ENCODE peak calls at places on chromosomes 4 and X, in nine cellular contexts. A is PC-3, C is sigmoid colon, J is A549, U is fibroblast of pulmonary artery, T is BE2C, V is MM.1S, F is AG09309, Y is mucosa of descending colon. O is an unnamed sample.

GRCh38 chrX:119168104-119168503 is 40.5 kb upstream of the KIAA1210 start:
- DNase-seq in Y (no peak), F (no peak), C (no peak), T (no peak), V (no peak), U (no peak), J (no peak), A (no peak), O (no peak)

GRCh38 chrX:129738466-129739308 is at the start of gene XPNPEP2:
- DNase-seq in F (no peak), V (no peak), J (no peak), A (no peak), C (peak), T (peak), U (peak), Y (no peak), O (no peak)

GRCh38 chr4:41976775-41977516 is 4.6 kb upstream of the DCAF4L1 start:
- DNase-seq in U (no peak), V (no peak), J (no peak), F (no peak), T (no peak), A (no peak), Y (no peak), C (no peak), O (no peak)

GRCh38 chrX:125004799-125005198 is 314.9 kb upstream of the TEX13C start:
- DNase-seq in A (peak), V (no peak), U (no peak), Y (no peak), J (no peak), T (no peak), C (no peak), F (no peak), O (peak)

GRCh38 chrX:131746491-131746968 is 202.7 kb downstream of the OR13H1 start:
- DNase-seq in J (peak), F (no peak), A (peak), V (peak), C (peak), Y (peak), U (no peak), T (peak), O (no peak)

GRCh38 chr4:15794905-15795304 is 16.8 kb downstream of the CD38 start:
- DNase-seq in T (no peak), U (peak), F (no peak), V (no peak), A (no peak), J (no peak), Y (no peak), C (no peak), O (no peak)

GRCh38 chr4:38207110-38207457 is 246.9 kb downstream of the PTTG2 start:
- DNase-seq in J (no peak), A (no peak), U (no peak), V (no peak), F (no peak), Y (no peak), T (no peak), C (no peak), O (no peak)

GRCh38 chr4:42306221-42307109 is 90.8 kb upstream of the SHISA3 start:
- DNase-seq in A (no peak), F (no peak), J (no peak), T (peak), U (peak), V (no peak), Y (no peak), C (peak), O (no peak)

GRCh38 chr4:16011173-16011572 is 48.2 kb upstream of the FGFBP2 start:
- DNase-seq in T (no peak), V (no peak), A (no peak), J (no peak), U (no peak), F (no peak), Y (no peak), C (no peak), O (no peak)

GRCh38 chr4:154982187-154983047 is 201.3 kb downstream of the RBM46 start:
- DNase-seq in Y (no peak), U (peak), V (peak), A (peak), T (peak), C (no peak), J (peak), F (no peak), O (no peak)

GRCh38 chr4:100736651-100737450 is 219.0 kb upstream of the EMCN start:
- DNase-seq in A (peak), Y (no peak), V (peak), U (peak), T (no peak), C (no peak), J (no peak), F (peak), O (peak)

GRCh38 chr4:122762520-122762919 is 30.0 kb downstream of the BBS12 start:
- DNase-seq in V (no peak), T (no peak), C (no peak), U (no peak), J (no peak), Y (no peak), A (no peak), F (no peak), O (no peak)

GRCh38 chr4:137000432-137000831 is 531.9 kb downstream of the PCDH18 start:
- DNase-seq in J (no peak), V (no peak), F (no peak), C (no peak), A (no peak), U (no peak), T (no peak), Y (peak), O (no peak)

GRCh38 chr4:65669008-65669971 is 999 bp downstream of the EPHA5 start:
- DNase-seq in Y (no peak), A (peak), C (peak), V (no peak), T (peak), U (peak), J (no peak), F (no peak), O (no peak)

GRCh38 chrX:71212536-71212935 is 10.5 kb upstream of the GJB1 start:
- DNase-seq in F (no peak), V (no peak), Y (no peak), C (no peak), A (peak), J (no peak), U (no peak), T (no peak), O (no peak)

GRCh38 chrX:24694825-24695224 is 1.1 kb downstream of the POLA1 start:
- DNase-seq in A (no peak), J (no peak), F (no peak), Y (no peak), U (peak), T (no peak), C (no peak), V (no peak), O (no peak)

GRCh38 chr4:145177511-145177905 is 2.9 kb downstream of the OTUD4 start:
- DNase-seq in Y (no peak), C (no peak), A (peak), F (no peak), T (no peak), U (peak), J (no peak), V (no peak), O (no peak)

GRCh38 chr4:16037901-16038300 is 45.9 kb downstream of the PROM1 start:
- DNase-seq in V (no peak), C (no peak), J (no peak), F (no peak), Y (no peak), A (no peak), T (no peak), U (no peak), O (no peak)

GRCh38 chr4:113114884-113115283 is 65.4 kb downstream of the ANK2 start:
- DNase-seq in Y (no peak), T (no peak), F (no peak), J (no peak), C (no peak), V (no peak), U (no peak), A (no peak), O (no peak)

GRCh38 chr4:144343143-144343755 is 202.7 kb upstream of the GYPA start:
- DNase-seq in C (no peak), A (no peak), V (no peak), Y (no peak), U (no peak), F (no peak), T (no peak), J (no peak), O (no peak)

GRCh38 chr4:41693629-41694028 is 54.9 kb downstream of the PHOX2B start:
- DNase-seq in F (peak), A (peak), V (peak), T (peak), U (peak), J (peak), C (no peak), Y (no peak), O (no peak)

GRCh38 chr4:183618681-183619080 is 40.3 kb downstream of the RWDD4 start:
- DNase-seq in F (no peak), U (no peak), V (no peak), T (no peak), Y (no peak), J (no peak), A (no peak), C (no peak), O (peak)

GRCh38 chrX:76148011-76148665 is 24.7 kb upstream of the PBDC1 start:
- DNase-seq in C (no peak), V (peak), A (peak), U (peak), Y (no peak), F (no peak), T (no peak), J (no peak), O (no peak)

GRCh38 chr4:88533937-88534750 is 10.6 kb upstream of the PYURF start:
- DNase-seq in C (no peak), T (no peak), U (peak), A (peak), J (no peak), Y (no peak), F (peak), V (no peak), O (no peak)

GRCh38 chr4:120633810-120634209 is 288.7 kb downstream of the PRDM5 start:
- DNase-seq in U (no peak), A (no peak), Y (no peak), C (no peak), V (no peak), T (no peak), J (no peak), F (no peak), O (no peak)

GRCh38 chr4:140250989-140251552 is 97.1 kb upstream of the MAML3 start:
- DNase-seq in Y (no peak), V (no peak), J (no peak), C (no peak), A (no peak), F (no peak), U (no peak), T (no peak), O (no peak)

GRCh38 chr4:74018116-74018515 is 19.6 kb upstream of the CXCL5 start:
- DNase-seq in A (no peak), Y (no peak), C (no peak), F (no peak), U (no peak), J (no peak), V (no peak), T (no peak), O (no peak)

GRCh38 chr4:122712782-122713181 is 19.7 kb upstream of the BBS12 start:
- DNase-seq in A (peak), C (no peak), J (no peak), V (no peak), Y (no peak), F (no peak), U (no peak), T (no peak), O (no peak)

GRCh38 chrX:48468693-48469691 is 1.1 kb downstream of the SLC38A5 start:
- DNase-seq in F (no peak), V (peak), J (no peak), C (peak), A (no peak), Y (no peak), U (no peak), T (no peak), O (no peak)

GRCh38 chr4:23888421-23889319 is 1.2 kb downstream of the PPARGC1A start:
- DNase-seq in V (peak), J (no peak), A (no peak), F (no peak), C (peak), U (peak), Y (no peak), T (peak), O (no peak)

DNA sequence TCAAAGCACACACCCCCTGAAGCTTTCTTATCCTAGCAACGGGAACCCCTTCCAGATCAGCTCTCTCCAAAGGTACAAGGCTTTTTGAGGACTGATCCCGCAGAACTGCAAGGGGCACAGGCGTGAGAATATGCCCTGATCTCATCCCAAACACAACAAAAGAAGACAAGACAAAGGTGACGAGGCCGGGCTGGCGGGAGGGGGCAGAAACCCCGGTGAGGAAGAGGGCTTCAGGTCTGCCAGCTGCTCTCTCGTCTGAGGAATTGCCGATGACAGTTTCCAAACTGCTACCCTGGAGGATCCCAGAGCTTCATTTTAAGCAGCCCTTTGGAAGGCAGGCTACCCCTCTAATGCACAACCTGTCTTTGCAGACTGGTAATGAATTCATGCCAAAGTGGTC is 3.4 kb downstream of the HCFC1 start:
- DNase-seq in J (no peak), V (no peak), Y (no peak), A (no peak), F (no peak), U (no peak), C (no peak), T (peak), O (no peak)
- H3K4me3 ChIP-seq in J (no peak), V (peak), Y (no peak), A (peak), F (no peak), U (peak), C (no peak), T (peak), O (peak)

GRCh38 chr4:134762053-134762452 is 560.5 kb upstream of the PABPC4L start:
- DNase-seq in C (no peak), Y (no peak), V (no peak), A (no peak), F (no peak), J (no peak), T (peak), U (no peak), O (no peak)
- TF ChIP-seq CTCF in C (no peak), Y (no peak), V (peak), A (no peak), F (no peak), J (no peak), T (peak), U (no peak), O (peak)

GRCh38 chr4:108163352-108163751 is 5.4 kb downstream of the LEF1 start:
- DNase-seq in U (no peak), J (no peak), F (no peak), T (no peak), C (no peak), V (no peak), A (no peak), Y (no peak), O (no peak)

GRCh38 chr4:108166441-108167315 is 2.1 kb downstream of the LEF1 start:
- DNase-seq in C (no peak), J (no peak), T (peak), F (no peak), Y (peak), A (peak), V (peak), U (no peak), O (no peak)

GRCh38 chr4:108168213-108168671 is 490 bp downstream of the LEF1 start:
- DNase-seq in U (peak), C (no peak), V (peak), J (no peak), F (no peak), Y (no peak), T (no peak), A (no peak), O (no peak)

GRCh38 chr4:108166038-108166437 is 2.7 kb downstream of the LEF1 start:
- DNase-seq in A (no peak), F (no peak), T (no peak), J (no peak), Y (no peak), U (no peak), C (no peak), V (peak), O (no peak)

GRCh38 chr4:108165601-108166000 is 3.1 kb downstream of the LEF1 start:
- DNase-seq in C (no peak), V (no peak), J (no peak), Y (no peak), T (no peak), A (no peak), F (no peak), U (no peak), O (no peak)
- H3K4me3 ChIP-seq in C (no peak), V (peak), J (no peak), Y (no peak), T (no peak), A (no peak), F (no peak), U (no peak), O (peak)

GRCh38 chr4:11426003-11426402 is 2.7 kb downstream of the HS3ST1 start:
- DNase-seq in V (no peak), J (no peak), F (no peak), A (no peak), U (no peak), Y (no peak), C (no peak), T (no peak), O (no peak)
- TF ChIP-seq CTCF in V (no peak), J (no peak), F (no peak), A (no peak), U (no peak), Y (no peak), C (no peak), T (no peak), O (no peak)

GRCh38 chrX:143634701-143635442 is 1.0 kb downstream of the SLITRK4 start:
- DNase-seq in T (no peak), V (no peak), C (no peak), J (no peak), A (peak), U (no peak), Y (no peak), F (no peak), O (no peak)
- H3K4me3 ChIP-seq in T (no peak), V (no peak), C (peak), J (peak), A (peak), U (peak), Y (no peak), F (no peak), O (peak)

GRCh38 chr4:112029642-112030235 is 115.5 kb upstream of the FAM241A start:
- DNase-seq in C (no peak), T (no peak), U (no peak), J (no peak), Y (no peak), F (no peak), V (no peak), A (no peak), O (no peak)

GRCh38 chr4:112036881-112037280 is 108.4 kb upstream of the FAM241A start:
- DNase-seq in J (no peak), F (no peak), T (no peak), V (no peak), C (no peak), U (no peak), A (no peak), Y (no peak), O (no peak)

GRCh38 chr4:112031712-112032328 is 113.4 kb upstream of the FAM241A start:
- DNase-seq in C (no peak), F (peak), J (peak), T (peak), U (peak), A (peak), Y (no peak), V (peak), O (peak)
- TF ChIP-seq CTCF in C (no peak), F (peak), J (peak), T (peak), U (peak), A (peak), Y (peak), V (peak), O (peak)

DNA sequence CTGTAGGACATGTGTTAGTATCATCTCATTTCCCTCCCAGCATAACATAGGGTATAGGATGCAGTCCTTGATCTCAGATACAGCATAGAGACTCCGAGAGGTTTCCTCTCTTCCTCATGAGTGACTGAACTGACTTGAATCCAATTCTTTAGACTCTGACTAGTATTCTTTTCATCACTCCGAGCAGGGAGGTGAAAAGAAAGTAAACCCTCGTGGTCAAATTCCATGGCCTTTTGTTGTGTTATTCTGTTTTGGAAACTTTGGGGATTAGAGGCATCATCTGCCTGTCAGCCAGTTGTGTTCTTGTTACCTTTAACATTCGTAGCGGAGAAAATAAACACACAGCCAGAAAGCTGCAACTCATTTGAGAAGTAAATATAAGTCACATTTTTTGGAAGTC is 206.6 kb downstream of the ARHGAP10 start:
- DNase-seq in A (no peak), Y (no peak), T (no peak), F (no peak), J (no peak), C (no peak), U (no peak), V (no peak), O (no peak)
- H3K4me3 ChIP-seq in A (no peak), Y (no peak), T (no peak), F (no peak), J (no peak), C (no peak), U (no peak), V (no peak), O (no peak)

GRCh38 chr4:55887594-55887993 is 34.1 kb downstream of the EXOC1 start:
- DNase-seq in Y (no peak), V (no peak), U (peak), F (no peak), J (no peak), C (no peak), T (no peak), A (peak), O (no peak)

GRCh38 chr4:55879224-55879623 is 25.8 kb downstream of the EXOC1 start:
- DNase-seq in T (peak), J (no peak), Y (no peak), C (no peak), A (no peak), F (no peak), U (no peak), V (no peak), O (no peak)

GRCh38 chr4:55880652-55881280 is 27.3 kb downstream of the EXOC1 start:
- DNase-seq in F (no peak), J (no peak), Y (no peak), T (no peak), A (peak), C (no peak), U (no peak), V (no peak), O (no peak)

GRCh38 chr4:55884851-55885219 is 31.4 kb downstream of the EXOC1 start:
- DNase-seq in V (no peak), J (no peak), A (no peak), U (no peak), F (no peak), Y (no peak), C (no peak), T (no peak), O (no peak)

DNA sequence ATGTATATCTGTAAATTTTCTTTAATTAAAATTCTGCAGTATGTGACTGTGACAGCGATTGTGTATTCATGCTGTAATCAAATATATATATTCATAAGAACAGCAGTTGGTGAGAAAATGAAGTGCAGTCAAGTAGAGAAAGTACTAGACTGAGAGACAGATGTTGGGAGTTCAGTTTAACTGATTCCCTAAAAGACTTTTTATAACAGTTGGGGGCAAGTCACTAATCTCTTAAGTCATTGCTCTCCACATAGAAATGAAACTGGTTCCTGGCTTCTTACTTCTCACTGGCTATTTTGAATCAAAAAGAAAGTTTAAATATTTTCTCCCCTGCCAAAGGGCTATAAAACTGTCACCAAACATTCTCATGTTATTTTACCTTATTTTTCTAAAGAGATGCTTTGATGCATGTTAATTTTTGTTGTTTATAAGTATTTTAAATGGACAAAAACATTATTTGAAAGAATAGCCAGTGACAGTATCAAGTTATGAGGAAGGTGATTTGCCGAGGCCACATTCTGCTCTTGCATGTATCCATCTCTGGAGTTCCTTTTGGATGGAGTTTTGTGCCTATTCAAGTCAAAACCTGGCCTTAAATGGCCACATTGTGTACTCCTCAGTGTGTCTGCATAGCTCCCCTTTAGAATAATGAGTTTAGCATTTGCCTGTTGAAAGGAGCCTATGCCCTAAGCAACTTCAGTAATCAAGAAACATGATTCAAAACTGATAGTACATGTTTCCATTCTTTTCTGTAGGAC is 30.8 kb downstream of the EXOC1 start:
- DNase-seq in F (no peak), T (no peak), U (no peak), V (no peak), J (no peak), C (no peak), Y (no peak), A (no peak), O (no peak)
- TF ChIP-seq CTCF in F (no peak), T (no peak), U (no peak), V (no peak), J (no peak), C (no peak), Y (no peak), A (no peak), O (no peak)

GRCh38 chrX:101203782-101204351 is 15.7 kb upstream of the DRP2 start:
- DNase-seq in J (no peak), F (no peak), U (no peak), A (no peak), C (no peak), V (no peak), T (no peak), Y (no peak), O (no peak)
- H3K4me3 ChIP-seq in J (no peak), F (no peak), U (no peak), A (no peak), C (no peak), V (no peak), T (no peak), Y (no peak), O (no peak)

O was measured in epithelial cell of proximal tubule.